ENCODE peak calls at places on chromosomes 11 and 22, in seven cellular contexts. One of them, this sample, is unnamed.

GRCh38 chr22:20083157-20083890 is 3.3 kb downstream of the DGCR8 start:
- DNase-seq in ovary: no peak
- DNase-seq in suprapubic skin: no peak
- DNase-seq in mesothelial cell of epicardium: no peak
- DNase-seq in bronchial epithelial cell: no peak
- DNase-seq in A549: no peak
- DNase-seq in cardiac muscle cell: no peak
- DNase-seq in this sample: no peak

GRCh38 chr11:111358038-111359001 is 20.8 kb downstream of the POU2AF1 start:
- DNase-seq in ovary: no peak
- DNase-seq in suprapubic skin: no peak
- DNase-seq in mesothelial cell of epicardium: no peak
- DNase-seq in bronchial epithelial cell: no peak
- DNase-seq in A549: no peak
- DNase-seq in cardiac muscle cell: no peak
- DNase-seq in this sample: no peak

GRCh38 chr11:20647976-20648565 is 21.3 kb upstream of the NELL1 start:
- DNase-seq in ovary: no peak
- DNase-seq in suprapubic skin: no peak
- DNase-seq in mesothelial cell of epicardium: peak; percentile 65
- DNase-seq in bronchial epithelial cell: peak; percentile 57
- DNase-seq in A549: peak; percentile 41
- DNase-seq in cardiac muscle cell: peak; percentile 63
- DNase-seq in this sample: peak; percentile 68

GRCh38 chr11:64611961-64612646 is 21.1 kb downstream of the SLC22A12 start:
- DNase-seq in ovary: no peak
- DNase-seq in suprapubic skin: no peak
- DNase-seq in mesothelial cell of epicardium: no peak
- DNase-seq in bronchial epithelial cell: no peak
- DNase-seq in A549: no peak
- DNase-seq in cardiac muscle cell: no peak
- DNase-seq in this sample: no peak

GRCh38 chr22:44127353-44127752 is 53.4 kb upstream of the PARVG start:
- DNase-seq in ovary: no peak
- DNase-seq in suprapubic skin: no peak
- DNase-seq in mesothelial cell of epicardium: no peak
- DNase-seq in bronchial epithelial cell: no peak
- DNase-seq in A549: no peak
- DNase-seq in cardiac muscle cell: peak; percentile 80
- DNase-seq in this sample: no peak

GRCh38 chr11:575324-575995 is 810 bp upstream of the PHRF1 start:
- DNase-seq in ovary: no peak
- DNase-seq in suprapubic skin: no peak
- DNase-seq in mesothelial cell of epicardium: no peak
- DNase-seq in bronchial epithelial cell: no peak
- DNase-seq in A549: no peak
- DNase-seq in cardiac muscle cell: no peak
- DNase-seq in this sample: no peak

GRCh38 chr11:64848779-64849599 is 4.5 kb upstream of the CDC42BPG start:
- DNase-seq in ovary: no peak
- DNase-seq in suprapubic skin: no peak
- DNase-seq in mesothelial cell of epicardium: no peak
- DNase-seq in bronchial epithelial cell: no peak
- DNase-seq in A549: no peak
- DNase-seq in cardiac muscle cell: no peak
- DNase-seq in this sample: no peak

GRCh38 chr11:1546077-1546535 is 26.0 kb downstream of the DUSP8 start:
- DNase-seq in ovary: no peak
- DNase-seq in suprapubic skin: no peak
- DNase-seq in mesothelial cell of epicardium: no peak
- DNase-seq in bronchial epithelial cell: no peak
- DNase-seq in A549: no peak
- DNase-seq in cardiac muscle cell: no peak
- DNase-seq in this sample: no peak

GRCh38 chr11:34924714-34925113 is 8.3 kb downstream of the PDHX start:
- DNase-seq in ovary: no peak
- DNase-seq in suprapubic skin: no peak
- DNase-seq in mesothelial cell of epicardium: no peak
- DNase-seq in bronchial epithelial cell: no peak
- DNase-seq in A549: no peak
- DNase-seq in cardiac muscle cell: no peak
- DNase-seq in this sample: no peak

GRCh38 chr11:117589024-117589423 is 208.0 kb downstream of the DSCAML1 start:
- DNase-seq in ovary: no peak
- DNase-seq in suprapubic skin: peak; percentile 65
- DNase-seq in mesothelial cell of epicardium: no peak
- DNase-seq in bronchial epithelial cell: no peak
- DNase-seq in A549: no peak
- DNase-seq in cardiac muscle cell: no peak
- DNase-seq in this sample: no peak

GRCh38 chr11:121520243-121521144 is 67.7 kb upstream of the SORL1-AS1 start:
- DNase-seq in ovary: no peak
- DNase-seq in suprapubic skin: no peak
- DNase-seq in mesothelial cell of epicardium: no peak
- DNase-seq in bronchial epithelial cell: peak; percentile 85
- DNase-seq in A549: no peak
- DNase-seq in cardiac muscle cell: peak; percentile 92
- DNase-seq in this sample: no peak

GRCh38 chr11:2791521-2792375 is 92.0 kb upstream of the KCNQ1OT1 start:
- DNase-seq in ovary: peak; percentile 35
- DNase-seq in suprapubic skin: peak; percentile 79
- DNase-seq in mesothelial cell of epicardium: peak; percentile 38
- DNase-seq in bronchial epithelial cell: no peak
- DNase-seq in A549: no peak
- DNase-seq in cardiac muscle cell: no peak
- DNase-seq in this sample: no peak

GRCh38 chr11:84564180-84564866 is 1062.8 kb downstream of the DLG2 start:
- DNase-seq in ovary: no peak
- DNase-seq in suprapubic skin: no peak
- DNase-seq in mesothelial cell of epicardium: peak; percentile 45
- DNase-seq in bronchial epithelial cell: peak; percentile 60
- DNase-seq in A549: peak; percentile 87
- DNase-seq in cardiac muscle cell: peak; percentile 61
- DNase-seq in this sample: peak; percentile 41

GRCh38 chr11:23078289-23078971 is 218.2 kb upstream of the CCDC179 start:
- DNase-seq in ovary: no peak
- DNase-seq in suprapubic skin: no peak
- DNase-seq in mesothelial cell of epicardium: no peak
- DNase-seq in bronchial epithelial cell: peak; percentile 71
- DNase-seq in A549: no peak
- DNase-seq in cardiac muscle cell: peak; percentile 8
- DNase-seq in this sample: peak; percentile 7

GRCh38 chr11:30244255-30244654 is 13.4 kb downstream of the FSHB start:
- DNase-seq in ovary: no peak
- DNase-seq in suprapubic skin: no peak
- DNase-seq in mesothelial cell of epicardium: no peak
- DNase-seq in bronchial epithelial cell: peak; percentile 79
- DNase-seq in A549: peak; percentile 8
- DNase-seq in cardiac muscle cell: peak; percentile 31
- DNase-seq in this sample: no peak

GRCh38 chr11:25535462-25535861 is 796.5 kb upstream of the ANO3 start:
- DNase-seq in ovary: no peak
- DNase-seq in suprapubic skin: no peak
- DNase-seq in mesothelial cell of epicardium: no peak
- DNase-seq in bronchial epithelial cell: peak; percentile 17
- DNase-seq in A549: no peak
- DNase-seq in cardiac muscle cell: peak; percentile 61
- DNase-seq in this sample: no peak

GRCh38 chr11:65953471-65953870 is 8.1 kb upstream of the SART1 start:
- DNase-seq in ovary: no peak
- DNase-seq in suprapubic skin: no peak
- DNase-seq in mesothelial cell of epicardium: no peak
- DNase-seq in bronchial epithelial cell: no peak
- DNase-seq in A549: no peak
- DNase-seq in cardiac muscle cell: no peak
- DNase-seq in this sample: no peak

GRCh38 chr22:50185384-50186087 is at the start of gene TRABD:
- DNase-seq in ovary: peak; percentile 88
- DNase-seq in suprapubic skin: peak; percentile 94
- DNase-seq in mesothelial cell of epicardium: peak; percentile 87
- DNase-seq in bronchial epithelial cell: peak; percentile 57
- DNase-seq in A549: peak; percentile 84
- DNase-seq in cardiac muscle cell: peak; percentile 94
- DNase-seq in this sample: peak; percentile 99

GRCh38 chr11:118996926-118997626 is 862 bp upstream of the CENATAC start:
- DNase-seq in ovary: no peak
- DNase-seq in suprapubic skin: no peak
- DNase-seq in mesothelial cell of epicardium: no peak
- DNase-seq in bronchial epithelial cell: no peak
- DNase-seq in A549: peak; percentile 40
- DNase-seq in cardiac muscle cell: peak; percentile 29
- DNase-seq in this sample: peak; percentile 76

GRCh38 chr11:71425409-71425808 is 22.8 kb downstream of the DHCR7 start:
- DNase-seq in ovary: no peak
- DNase-seq in suprapubic skin: no peak
- DNase-seq in mesothelial cell of epicardium: no peak
- DNase-seq in bronchial epithelial cell: no peak
- DNase-seq in A549: peak; percentile 16
- DNase-seq in cardiac muscle cell: no peak
- DNase-seq in this sample: no peak
- TF ChIP-seq CTCF in ovary: no peak
- TF ChIP-seq CTCF in suprapubic skin: no peak
- TF ChIP-seq CTCF in mesothelial cell of epicardium: no peak
- TF ChIP-seq CTCF in bronchial epithelial cell: no peak
- TF ChIP-seq CTCF in A549: no peak
- TF ChIP-seq CTCF in cardiac muscle cell: no peak
- TF ChIP-seq CTCF in this sample: no peak

GRCh38 chr11:101043940-101044339 is 85.7 kb downstream of the PGR start:
- DNase-seq in ovary: no peak
- DNase-seq in suprapubic skin: no peak
- DNase-seq in mesothelial cell of epicardium: no peak
- DNase-seq in bronchial epithelial cell: no peak
- DNase-seq in A549: no peak
- DNase-seq in cardiac muscle cell: no peak
- DNase-seq in this sample: no peak

GRCh38 chr11:101048479-101048878 is 81.1 kb downstream of the PGR start:
- DNase-seq in ovary: no peak
- DNase-seq in suprapubic skin: no peak
- DNase-seq in mesothelial cell of epicardium: no peak
- DNase-seq in bronchial epithelial cell: peak; percentile 7
- DNase-seq in A549: no peak
- DNase-seq in cardiac muscle cell: no peak
- DNase-seq in this sample: no peak

GRCh38 chr11:101046947-101047346 is 82.7 kb downstream of the PGR start:
- DNase-seq in ovary: no peak
- DNase-seq in suprapubic skin: no peak
- DNase-seq in mesothelial cell of epicardium: no peak
- DNase-seq in bronchial epithelial cell: no peak
- DNase-seq in A549: no peak
- DNase-seq in cardiac muscle cell: no peak
- DNase-seq in this sample: no peak

GRCh38 chr11:101049123-101049522 is 80.5 kb downstream of the PGR start:
- DNase-seq in ovary: no peak
- DNase-seq in suprapubic skin: no peak
- DNase-seq in mesothelial cell of epicardium: no peak
- DNase-seq in bronchial epithelial cell: peak; percentile 46
- DNase-seq in A549: no peak
- DNase-seq in cardiac muscle cell: no peak
- DNase-seq in this sample: no peak

DNA sequence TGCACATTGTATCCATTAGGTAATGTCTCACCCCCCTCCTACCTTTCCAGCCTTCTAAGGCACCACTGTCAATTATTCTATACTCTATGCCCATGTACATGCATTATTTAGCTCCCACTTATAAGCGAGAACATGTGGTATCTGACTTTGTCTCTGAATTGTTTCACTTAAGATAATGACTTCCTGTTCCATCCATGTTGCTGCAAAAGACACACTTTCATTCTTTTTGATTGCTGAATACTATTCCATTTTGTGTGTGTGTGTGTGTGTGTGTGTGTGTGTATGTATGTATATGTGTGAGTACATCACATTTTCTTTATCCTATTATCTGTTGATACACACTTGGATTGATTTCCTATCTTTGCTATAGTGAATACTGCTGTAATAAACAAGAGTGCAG is 84.2 kb downstream of the PGR start:
- DNase-seq in ovary: no peak
- DNase-seq in suprapubic skin: no peak
- DNase-seq in mesothelial cell of epicardium: no peak
- DNase-seq in bronchial epithelial cell: no peak
- DNase-seq in A549: no peak
- DNase-seq in cardiac muscle cell: no peak
- DNase-seq in this sample: no peak
- TF ChIP-seq CTCF in ovary: no peak
- TF ChIP-seq CTCF in suprapubic skin: no peak
- TF ChIP-seq CTCF in mesothelial cell of epicardium: no peak
- TF ChIP-seq CTCF in bronchial epithelial cell: no peak
- TF ChIP-seq CTCF in A549: no peak
- TF ChIP-seq CTCF in cardiac muscle cell: no peak
- TF ChIP-seq CTCF in this sample: no peak

DNA sequence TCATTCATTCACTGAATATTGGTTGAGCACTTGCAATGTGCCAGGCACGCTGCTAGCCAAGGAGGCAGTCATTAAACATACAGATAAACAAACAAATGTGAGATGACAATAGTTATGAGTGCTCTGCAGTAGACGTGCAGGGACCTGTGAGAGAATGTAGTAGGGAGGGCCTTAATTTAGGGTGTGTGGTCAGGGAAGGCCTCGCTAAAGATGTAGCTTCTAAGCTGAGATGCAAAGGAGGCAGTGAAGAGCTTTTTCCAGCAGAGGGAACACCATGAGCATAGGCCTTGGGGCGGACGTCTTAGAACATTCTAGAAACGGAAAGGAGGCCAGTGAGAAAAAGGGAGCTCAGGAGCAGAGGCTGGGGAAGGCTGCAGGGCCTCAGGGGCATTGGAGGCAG is 789 bp upstream of the NCF4 start:
- DNase-seq in ovary: no peak
- DNase-seq in suprapubic skin: no peak
- DNase-seq in mesothelial cell of epicardium: no peak
- DNase-seq in bronchial epithelial cell: peak; percentile 90
- DNase-seq in A549: no peak
- DNase-seq in cardiac muscle cell: no peak
- DNase-seq in this sample: no peak
- TF ChIP-seq CTCF in ovary: no peak
- TF ChIP-seq CTCF in suprapubic skin: no peak
- TF ChIP-seq CTCF in mesothelial cell of epicardium: no peak
- TF ChIP-seq CTCF in bronchial epithelial cell: peak; percentile 50
- TF ChIP-seq CTCF in A549: no peak
- TF ChIP-seq CTCF in cardiac muscle cell: peak; percentile 14
- TF ChIP-seq CTCF in this sample: no peak

GRCh38 chr22:22398530-22399327 is 109.8 kb downstream of the ZNF280B start:
- DNase-seq in ovary: no peak
- DNase-seq in suprapubic skin: no peak
- DNase-seq in mesothelial cell of epicardium: no peak
- DNase-seq in bronchial epithelial cell: no peak
- DNase-seq in A549: no peak
- DNase-seq in cardiac muscle cell: no peak
- DNase-seq in this sample: no peak

GRCh38 chr22:22397875-22398524 is 110.5 kb downstream of the ZNF280B start:
- DNase-seq in ovary: no peak
- DNase-seq in suprapubic skin: no peak
- DNase-seq in mesothelial cell of epicardium: no peak
- DNase-seq in bronchial epithelial cell: no peak
- DNase-seq in A549: no peak
- DNase-seq in cardiac muscle cell: no peak
- DNase-seq in this sample: no peak

GRCh38 chr22:22396741-22397291 is 111.7 kb downstream of the ZNF280B start:
- DNase-seq in ovary: no peak
- DNase-seq in suprapubic skin: no peak
- DNase-seq in mesothelial cell of epicardium: no peak
- DNase-seq in bronchial epithelial cell: no peak
- DNase-seq in A549: no peak
- DNase-seq in cardiac muscle cell: no peak
- DNase-seq in this sample: no peak

GRCh38 chr22:22395230-22395629 is 113.3 kb downstream of the ZNF280B start:
- DNase-seq in ovary: no peak
- DNase-seq in suprapubic skin: no peak
- DNase-seq in mesothelial cell of epicardium: no peak
- DNase-seq in bronchial epithelial cell: no peak
- DNase-seq in A549: no peak
- DNase-seq in cardiac muscle cell: no peak
- DNase-seq in this sample: no peak

GRCh38 chr22:22397292-22397870 is 111.2 kb downstream of the ZNF280B start:
- DNase-seq in ovary: no peak
- DNase-seq in suprapubic skin: no peak
- DNase-seq in mesothelial cell of epicardium: no peak
- DNase-seq in bronchial epithelial cell: peak; percentile 40
- DNase-seq in A549: peak; percentile 61
- DNase-seq in cardiac muscle cell: peak; percentile 31
- DNase-seq in this sample: no peak
- TF ChIP-seq CTCF in ovary: no peak
- TF ChIP-seq CTCF in suprapubic skin: no peak
- TF ChIP-seq CTCF in mesothelial cell of epicardium: no peak
- TF ChIP-seq CTCF in bronchial epithelial cell: no peak
- TF ChIP-seq CTCF in A549: peak; percentile 9
- TF ChIP-seq CTCF in cardiac muscle cell: peak; percentile 17
- TF ChIP-seq CTCF in this sample: no peak